ENCODE peak calls at places on chromosomes 4 and X, in four cellular contexts. F, L, U and E are unnamed samples.

GRCh38 chrX:119427024-119427794 is 28.1 kb downstream of the SLC25A43 start:
- DNase-seq in F (no peak), L (no peak), U (no peak), E (no peak)

GRCh38 chr4:108940086-108941033 is 177.5 kb upstream of the ETNPPL start:
- DNase-seq in F (no peak), L (no peak), U (no peak), E (no peak)

GRCh38 chr4:152094851-152095700 is 334.3 kb upstream of the GATB start:
- DNase-seq in F (no peak), L (no peak), U (peak), E (no peak)

GRCh38 chr4:48367016-48367415 is 25.7 kb downstream of the SLAIN2 start:
- DNase-seq in F (no peak), L (no peak), U (no peak), E (no peak)

GRCh38 chrX:69229436-69229835 is 64.2 kb upstream of the PJA1 start:
- DNase-seq in F (no peak), L (no peak), U (peak), E (no peak)

GRCh38 chrX:85941275-85941674 is 106.1 kb downstream of the CHM start:
- DNase-seq in F (no peak), L (no peak), U (no peak), E (no peak)

GRCh38 chrX:15877380-15877779 is 22.8 kb upstream of the AP1S2 start:
- DNase-seq in F (no peak), L (no peak), U (peak), E (no peak)

GRCh38 chrX:105882581-105883275 is 60.4 kb downstream of the NRK start:
- DNase-seq in F (no peak), L (no peak), U (no peak), E (no peak)

GRCh38 chr4:98728433-98728832 is 70.0 kb upstream of the TSPAN5 start:
- DNase-seq in F (no peak), L (no peak), U (peak), E (no peak)

GRCh38 chr4:76740866-76741662 is 156.9 kb downstream of the SOWAHB start:
- DNase-seq in F (no peak), L (no peak), U (no peak), E (no peak)

GRCh38 chr4:77802406-77802805 is 16.8 kb downstream of the CNOT6L start:
- DNase-seq in F (no peak), L (no peak), U (no peak), E (no peak)

GRCh38 chr4:10084651-10085320 is 31.8 kb downstream of the WDR1 start:
- DNase-seq in F (no peak), L (peak), U (no peak), E (peak)

GRCh38 chr4:7466215-7466614 is 31.5 kb upstream of the PSAPL1 start:
- DNase-seq in F (no peak), L (no peak), U (no peak), E (no peak)

GRCh38 chr4:85956296-85956955 is 403.4 kb downstream of the MAPK10 start:
- DNase-seq in F (no peak), L (no peak), U (no peak), E (no peak)

GRCh38 chr4:38924266-38924827 is 56.7 kb downstream of the FAM114A1 start:
- DNase-seq in F (no peak), L (no peak), U (no peak), E (no peak)

GRCh38 chrX:34562006-34562405 is 95.1 kb downstream of the TMEM47 start:
- DNase-seq in F (no peak), L (no peak), U (no peak), E (no peak)

GRCh38 chr4:94711635-94712034 is 46.1 kb upstream of the BMPR1B start:
- DNase-seq in F (no peak), L (no peak), U (no peak), E (no peak)

GRCh38 chr4:39526283-39526682 is 956 bp downstream of the UGDH start:
- DNase-seq in F (no peak), L (no peak), U (no peak), E (no peak)

GRCh38 chrX:136209016-136209738 is 42.0 kb downstream of the MAP7D3 start:
- DNase-seq in F (peak), L (peak), U (no peak), E (no peak)

GRCh38 chr4:175509320-175509719 is 302.7 kb downstream of the GPM6A start:
- DNase-seq in F (peak), L (no peak), U (no peak), E (no peak)

GRCh38 chr4:610411-611261 is 14.7 kb upstream of the PDE6B start:
- DNase-seq in F (no peak), L (peak), U (peak), E (no peak)

GRCh38 chr4:70564033-70564432 is 28.0 kb upstream of the AMBN start:
- DNase-seq in F (no peak), L (no peak), U (no peak), E (no peak)

GRCh38 chrX:38627683-38628082 is 66.3 kb downstream of the TSPAN7 start:
- DNase-seq in F (peak), L (no peak), U (no peak), E (no peak)

GRCh38 chr4:111883557-111883999 is 261.7 kb upstream of the FAM241A start:
- DNase-seq in F (no peak), L (no peak), U (no peak), E (no peak)

GRCh38 chrX:110944323-110944761 is 148.7 kb upstream of the CHRDL1 start:
- DNase-seq in F (peak), L (no peak), U (no peak), E (no peak)

GRCh38 chrX:75603833-75604232 is 81.0 kb upstream of the ZDHHC15 start:
- DNase-seq in F (no peak), L (no peak), U (no peak), E (no peak)
- TF ChIP-seq CTCF in F (peak), L (peak), U (peak), E (peak)

DNA sequence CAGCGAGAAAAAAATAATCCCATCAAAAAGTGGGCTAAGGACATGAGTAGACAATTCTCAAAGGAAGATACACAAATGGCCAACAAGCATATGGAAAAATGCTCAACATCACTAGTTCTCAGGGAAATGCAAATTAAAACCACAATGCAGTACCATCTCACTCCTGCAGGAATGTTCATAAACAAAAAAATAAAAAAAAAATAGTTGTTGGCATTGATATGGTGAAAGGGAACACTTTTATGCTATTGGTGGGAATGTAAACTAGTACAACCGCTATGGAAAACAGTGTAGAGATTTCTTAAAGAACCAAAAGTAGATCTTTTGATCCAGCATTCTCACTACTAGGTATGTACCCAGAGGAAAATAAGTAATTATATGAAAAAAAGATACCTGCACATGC is 508.3 kb upstream of the MAGEB2 start:
- DNase-seq in F (no peak), L (no peak), U (no peak), E (no peak)
- TF ChIP-seq CTCF in F (no peak), L (no peak), U (no peak), E (no peak)

GRCh38 chr4:135032670-135033069 is 831.1 kb upstream of the PABPC4L start:
- DNase-seq in F (no peak), L (no peak), U (no peak), E (no peak)
- TF ChIP-seq CTCF in F (no peak), L (no peak), U (no peak), E (no peak)

GRCh38 chr4:55545133-55545532 is 1.6 kb downstream of the CLOCK start:
- DNase-seq in F (no peak), L (no peak), U (no peak), E (no peak)

GRCh38 chr4:55547461-55547770 is 707 bp upstream of the CLOCK start:
- DNase-seq in F (peak), L (no peak), U (no peak), E (no peak)

GRCh38 chr4:55545681-55546632 is 752 bp downstream of the CLOCK start:
- DNase-seq in F (peak), L (peak), U (no peak), E (peak)

GRCh38 chr4:55547918-55548317 is 1.2 kb upstream of the CLOCK start:
- DNase-seq in F (no peak), L (no peak), U (no peak), E (no peak)

DNA sequence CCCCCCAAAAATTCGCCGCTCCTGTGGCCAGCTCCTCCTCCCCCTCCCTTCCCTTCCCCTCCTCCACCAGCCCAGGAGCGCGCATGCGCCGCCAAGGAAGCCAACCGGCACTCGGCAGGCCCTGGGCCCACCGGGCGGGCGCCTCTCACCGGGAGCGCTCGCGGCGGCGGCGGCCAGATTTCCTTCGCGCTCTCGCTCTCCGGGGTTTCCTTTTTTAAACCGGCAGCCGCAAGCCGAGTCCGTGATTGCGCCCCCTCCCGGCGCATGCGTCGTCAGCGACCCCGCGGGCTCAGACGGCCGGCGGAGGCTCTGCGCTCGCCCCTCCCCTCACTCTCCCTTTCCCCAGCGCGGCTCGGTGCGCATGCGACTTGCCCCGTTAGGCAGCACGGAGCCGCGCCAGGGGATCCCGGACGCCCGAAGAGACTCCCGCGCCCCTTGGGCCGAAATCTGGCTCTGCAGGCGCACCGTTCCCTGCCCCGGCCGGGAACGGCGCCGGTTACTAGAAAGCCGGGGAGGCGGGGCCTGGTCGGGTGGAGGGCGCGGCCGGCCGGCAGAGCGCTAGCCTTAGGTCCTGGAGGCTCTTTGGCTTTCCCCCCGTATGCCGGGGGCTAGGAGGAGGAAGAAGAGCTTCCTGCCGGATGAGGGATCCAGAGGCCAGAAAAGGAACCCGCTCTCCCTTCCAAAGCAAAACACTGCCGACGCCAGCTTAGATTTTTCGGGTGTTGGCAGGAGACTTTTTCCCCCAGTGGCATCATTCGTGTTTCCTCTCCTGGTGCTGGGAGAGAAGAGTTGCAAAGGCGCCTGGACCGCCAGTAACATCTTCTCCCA is at the start of gene CLOCK:
- DNase-seq in F (peak), L (peak), U (peak), E (peak)
- TF ChIP-seq CTCF in F (peak), L (peak), U (peak), E (peak)

GRCh38 chr4:113684534-113685091 is 76.9 kb downstream of the CAMK2D start:
- DNase-seq in F (peak), L (peak), U (no peak), E (no peak)
- TF ChIP-seq CTCF in F (no peak), L (peak), U (peak), E (no peak)

GRCh38 chr4:169024762-169025161 is 14.7 kb upstream of the CBR4 start:
- DNase-seq in F (no peak), L (no peak), U (peak), E (no peak)
- TF ChIP-seq CTCF in F (no peak), L (peak), U (peak), E (peak)

GRCh38 chrX:8010105-8010504 is 82.9 kb upstream of the PNPLA4 start:
- DNase-seq in F (no peak), L (no peak), U (no peak), E (no peak)
- TF ChIP-seq CTCF in F (peak), L (no peak), U (peak), E (no peak)

DNA sequence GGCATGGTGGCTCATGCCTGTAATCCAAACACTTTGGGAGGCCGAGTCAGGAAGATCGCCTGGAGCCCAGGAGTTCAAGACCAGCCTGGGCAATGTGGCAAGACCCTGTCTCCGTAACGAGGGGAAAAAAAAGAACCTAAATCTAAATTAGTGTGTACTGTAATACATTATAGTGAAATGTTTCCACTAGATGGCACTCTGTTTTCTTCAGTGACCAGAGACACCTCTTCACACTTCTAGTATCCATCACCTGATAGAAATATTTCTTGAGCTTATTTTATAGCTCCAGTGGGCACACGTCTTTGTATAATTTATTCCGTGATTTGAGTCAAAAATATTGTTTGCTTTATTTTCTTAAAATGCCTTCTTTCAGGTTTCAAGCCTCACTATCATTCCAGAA is 600.9 kb upstream of the DIPK2B start:
- DNase-seq in F (no peak), L (no peak), U (no peak), E (no peak)
- TF ChIP-seq CTCF in F (no peak), L (peak), U (no peak), E (peak)